ENCODE peak calls at places on chromosomes 2 and 18, in four cellular contexts. F is mammary epithelial cell, O is OCI-LY7, M is endothelial cell of umbilical vein. Z is an unnamed sample.
A peak's percentile ranks its signal among the peaks of the same experiment; 100 is the strongest.

GRCh38 chr2:157874997-157875719 is 972 bp downstream of the ACVR1 start:
- DNase-seq in F (peak; percentile 84), M (peak; percentile 58), O (peak; percentile 10), Z (peak; percentile 90)

GRCh38 chr2:218033590-218034496 is 31.0 kb upstream of the TNS1 start:
- DNase-seq in F (no peak), O (no peak), M (no peak), Z (no peak)

GRCh38 chr18:44107187-44107586 is 573.5 kb upstream of the SETBP1 start:
- DNase-seq in M (no peak), F (peak; percentile 48), O (no peak), Z (no peak)

GRCh38 chr18:21362921-21363320 is 120.9 kb downstream of the GREB1L start:
- DNase-seq in M (no peak), F (no peak), O (no peak), Z (peak; percentile 25)

GRCh38 chr2:40760071-40760666 is 308.3 kb upstream of the SLC8A1 start:
- DNase-seq in O (peak; percentile 45), M (peak; percentile 45), F (peak; percentile 39), Z (peak; percentile 36)

GRCh38 chr18:13260114-13260926 is 41.8 kb downstream of the LDLRAD4 start:
- DNase-seq in M (peak; percentile 75), F (no peak), O (no peak), Z (no peak)

GRCh38 chr2:46842876-46843275 is 72.7 kb downstream of the MCFD2 start:
- DNase-seq in M (no peak), O (no peak), F (no peak), Z (no peak)

GRCh38 chr2:43000242-43001054 is 208.1 kb upstream of the HAAO start:
- DNase-seq in O (no peak), M (no peak), F (no peak), Z (no peak)

GRCh38 chr18:63850010-63850409 is 37.5 kb upstream of the SERPINB2 start:
- DNase-seq in M (peak; percentile 17), F (no peak), O (peak; percentile 16), Z (peak; percentile 43)

GRCh38 chr2:46878886-46879285 is 36.7 kb downstream of the MCFD2 start:
- DNase-seq in M (peak; percentile 81), O (no peak), F (no peak), Z (peak; percentile 64)

GRCh38 chr2:118442949-118443348 is 354.7 kb downstream of the INSIG2 start:
- DNase-seq in M (no peak), O (no peak), F (no peak), Z (no peak)

GRCh38 chr18:35143615-35144596 is 96.9 kb upstream of the ZNF397 start:
- DNase-seq in M (peak; percentile 80), O (peak; percentile 48), F (peak; percentile 27), Z (peak; percentile 43)

GRCh38 chr2:207504513-207505171 is 25.1 kb upstream of the CREB1 start:
- DNase-seq in M (no peak), F (peak; percentile 57), O (no peak), Z (peak; percentile 96)

GRCh38 chr2:127094509-127095366 is 12.2 kb downstream of the BIN1 start:
- DNase-seq in O (no peak), M (no peak), F (no peak), Z (peak; percentile 51)

GRCh38 chr2:237616373-237617304 is 10.7 kb upstream of the LRRFIP1 start:
- DNase-seq in O (no peak), M (peak; percentile 91), F (peak; percentile 12), Z (peak; percentile 83)

GRCh38 chr2:62578837-62579640 is 73.0 kb upstream of the TMEM17 start:
- DNase-seq in O (no peak), F (peak; percentile 95), M (peak; percentile 21), Z (peak; percentile 85)

GRCh38 chr2:187461294-187462261 is 13.5 kb upstream of the CALCRL start:
- DNase-seq in M (peak; percentile 40), F (no peak), O (no peak), Z (no peak)

GRCh38 chr18:58152216-58152615 is 108.2 kb downstream of the NEDD4L start:
- DNase-seq in F (no peak), M (no peak), O (no peak), Z (no peak)

GRCh38 chr2:237486819-237487448 is at the start of gene MLPH:
- DNase-seq in O (no peak), F (peak; percentile 69), M (no peak), Z (peak; percentile 70)

GRCh38 chr2:15306706-15307105 is 254.4 kb downstream of the NBAS start:
- DNase-seq in F (no peak), M (no peak), O (no peak), Z (peak; percentile 39)

GRCh38 chr2:227861011-227861410 is 10.4 kb upstream of the DAW1 start:
- DNase-seq in M (peak; percentile 21), O (no peak), F (no peak), Z (no peak)

GRCh38 chr18:74525741-74526140 is 8.6 kb upstream of the CNDP1 start:
- DNase-seq in O (no peak), M (no peak), F (no peak), Z (no peak)

GRCh38 chr2:28512607-28512965 is 16.7 kb downstream of the PLB1 start:
- DNase-seq in M (no peak), O (no peak), F (no peak), Z (no peak)

GRCh38 chr2:240644859-240645301 is 19.6 kb downstream of the GPR35 start:
- DNase-seq in M (no peak), O (no peak), F (no peak), Z (no peak)

DNA sequence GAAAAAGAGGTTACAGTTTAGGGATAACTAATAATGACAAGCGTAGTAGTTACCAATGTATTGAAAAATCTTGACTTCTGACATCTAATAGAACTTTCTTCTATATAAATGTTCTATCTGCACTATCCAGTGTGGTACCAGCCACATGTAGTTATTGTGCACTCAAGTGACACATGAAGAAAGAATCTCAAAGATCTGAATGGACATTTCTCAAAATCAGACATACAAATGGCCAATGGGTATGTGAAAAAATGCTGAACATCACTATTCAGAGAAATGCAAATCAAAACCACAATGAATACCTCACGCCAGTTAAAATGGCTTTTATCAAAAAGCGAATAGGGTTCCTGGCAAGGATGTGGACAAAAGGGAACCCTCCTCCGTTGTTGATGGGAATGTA is 37.6 kb upstream of the SMCHD1 start:
- DNase-seq in F (no peak), M (no peak), O (no peak), Z (peak; percentile 87)
- H3K27ac ChIP-seq in F (no peak overlapping the region), M (no peak overlapping the region), O (no peak overlapping the region), Z (no peak overlapping the region)

DNA sequence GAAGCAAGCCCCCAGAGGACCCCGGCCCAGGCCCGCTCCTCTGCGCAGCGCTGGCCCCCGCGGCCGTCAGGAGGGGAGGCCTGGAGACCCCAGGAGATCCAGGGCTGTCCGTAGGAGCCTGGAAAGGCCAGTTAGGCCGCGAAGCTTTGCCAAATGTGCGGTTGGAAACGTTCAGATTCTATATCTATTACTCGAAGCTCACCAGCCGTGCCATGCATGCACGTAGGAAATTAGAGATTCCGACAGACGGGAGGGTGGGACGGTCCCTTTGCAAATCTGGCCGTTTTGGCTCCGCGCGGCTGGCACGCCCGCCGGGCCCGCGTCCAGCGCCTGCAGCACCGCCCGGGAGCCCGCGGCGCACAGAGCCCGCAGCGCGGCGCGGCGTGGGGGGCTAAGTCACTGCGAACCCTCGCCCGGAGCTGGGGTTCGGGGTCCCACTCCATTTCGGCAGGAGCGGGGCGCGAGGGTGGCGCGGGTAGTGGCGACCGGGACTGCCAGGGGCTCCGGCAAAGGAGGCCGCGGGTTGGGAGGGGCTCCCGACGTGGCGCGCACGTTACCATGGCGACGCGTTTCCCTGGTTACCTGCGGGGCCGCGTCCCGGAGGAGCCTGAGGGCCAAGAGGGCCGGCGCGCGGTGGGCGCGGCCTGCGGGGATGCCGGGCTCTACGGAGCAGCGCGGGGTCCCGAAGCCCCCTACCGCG is 488.6 kb upstream of the SMIM21 start:
- DNase-seq in O (no peak), M (no peak), F (no peak), Z (no peak)
- H3K4me2 ChIP-seq in O (no peak overlapping the region), M (no peak overlapping the region), F (peak overlapping the region; percentile 73), Z (no peak overlapping the region)

GRCh38 chr18:56166914-56167313 is 471.5 kb downstream of the TXNL1 start:
- DNase-seq in F (no peak), O (no peak), M (no peak), Z (peak; percentile 19)
- H3K27ac ChIP-seq in F (no peak overlapping the region), O (no peak overlapping the region), M (no peak overlapping the region), Z (no peak overlapping the region)

DNA sequence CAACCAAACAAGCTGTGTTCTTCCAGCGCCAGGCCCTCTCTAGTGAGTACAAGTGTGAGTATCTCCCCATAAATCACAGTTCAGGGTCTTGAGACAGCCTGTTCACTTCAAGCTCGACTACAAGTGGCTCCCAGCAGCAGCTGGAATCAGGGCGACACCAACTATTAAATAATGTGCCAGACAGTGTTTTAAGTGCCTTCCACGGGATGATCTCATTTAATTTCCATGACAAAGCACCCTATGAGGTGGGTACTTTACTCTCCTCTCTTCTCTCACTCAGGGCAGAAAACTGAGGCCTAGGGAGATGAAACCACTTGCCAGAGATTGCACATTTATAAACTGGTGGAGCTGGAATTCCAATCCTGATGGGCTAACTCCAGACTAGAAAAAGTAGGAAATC is 2.6 kb upstream of the FAM136A start:
- DNase-seq in M (no peak), O (no peak), F (no peak), Z (no peak)
- H3K4me2 ChIP-seq in M (no peak overlapping the region), O (no peak overlapping the region), F (no peak overlapping the region), Z (no peak overlapping the region)

DNA sequence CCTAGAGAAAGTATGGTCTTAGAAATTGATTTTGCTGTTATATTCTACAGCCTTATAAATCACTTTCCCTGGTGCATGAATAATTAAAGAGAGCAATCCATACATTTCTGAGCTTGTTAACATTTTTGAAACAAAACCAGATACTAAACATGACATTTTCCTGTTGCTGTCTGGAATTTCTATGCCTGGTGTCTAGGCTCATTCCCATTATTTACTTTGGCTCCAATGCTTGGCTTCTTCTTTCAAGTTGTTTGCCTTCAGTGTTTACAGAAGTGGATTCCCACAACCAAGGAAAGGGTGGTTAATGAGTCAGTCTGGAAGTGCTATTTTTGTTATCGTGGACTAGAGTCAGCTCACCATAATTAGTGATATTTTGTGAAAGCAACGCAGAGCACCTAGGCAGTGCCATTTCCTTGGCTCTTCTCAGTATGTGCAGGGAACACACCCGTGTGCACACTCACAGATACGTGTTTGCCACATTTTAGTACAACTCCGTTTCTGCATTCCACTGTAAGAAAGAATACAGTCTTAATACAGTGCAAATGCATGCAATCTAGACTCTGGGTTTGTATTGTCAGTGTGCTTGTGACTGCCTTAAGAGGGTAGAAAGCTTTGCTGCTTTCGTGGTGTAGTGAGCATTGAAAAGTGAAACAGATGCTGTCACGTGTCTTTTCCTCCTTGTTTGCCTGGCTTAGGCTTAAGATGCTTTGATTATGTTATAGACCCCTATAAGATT is 185.0 kb upstream of the RASGRP3 start:
- DNase-seq in F (peak; percentile 47), O (no peak), M (peak; percentile 99), Z (peak; percentile 98)
- H3K27ac ChIP-seq in F (no peak overlapping the region), O (no peak overlapping the region), M (peak overlapping the region; percentile 92), Z (peak overlapping the region; percentile 49)